ENCODE peak calls at places on chromosomes 3 and 15, in eight cellular contexts. S, X, K, V, F, Q, I and C are unnamed samples.

GRCh38 chr3:141456328-141456689 is 30.5 kb upstream of the RASA2 start:
- DNase-seq in V (peak; percentile 70), Q (no peak), S (peak; percentile 50), X (peak; percentile 74), I (peak; percentile 80), K (no peak), F (no peak), C (no peak)

GRCh38 chr3:68402519-68402918 is 529.8 kb downstream of the TAFA4 start:
- DNase-seq in S (no peak), Q (no peak), X (no peak), F (no peak), V (no peak), I (no peak), K (no peak), C (no peak)

GRCh38 chr15:96336045-96336642 is 5.6 kb downstream of the NR2F2 start:
- DNase-seq in S (no peak), Q (no peak), I (no peak), X (no peak), K (no peak), V (no peak), F (peak; percentile 14), C (no peak)

GRCh38 chr15:80159301-80159700 is 6.5 kb downstream of the FAH start:
- DNase-seq in S (no peak), X (no peak), Q (no peak), F (no peak), K (no peak), V (no peak), I (no peak), C (no peak)

GRCh38 chr3:158977497-158977896 is 175.6 kb downstream of the MFSD1 start:
- DNase-seq in X (no peak), K (no peak), Q (no peak), V (no peak), S (no peak), F (no peak), I (no peak), C (no peak)

GRCh38 chr15:48463366-48463880 is 132.2 kb downstream of the DUT start:
- DNase-seq in I (no peak), Q (no peak), F (no peak), V (no peak), S (no peak), K (no peak), X (no peak), C (no peak)

GRCh38 chr3:106103383-106103782 is 234.6 kb upstream of the CBLB start:
- DNase-seq in I (no peak), S (no peak), Q (no peak), X (no peak), F (no peak), V (no peak), K (no peak), C (no peak)

GRCh38 chr15:33753012-33753411 is 215.3 kb upstream of the CHRM5 start:
- DNase-seq in X (no peak), S (no peak), K (no peak), V (no peak), F (no peak), Q (no peak), I (no peak), C (no peak)

GRCh38 chr3:62604301-62604700 is 231.0 kb upstream of the FEZF2 start:
- DNase-seq in F (no peak), I (no peak), S (no peak), V (peak; percentile 84), X (peak; percentile 81), Q (no peak), K (no peak), C (no peak)

GRCh38 chr3:126743350-126743749 is 39.3 kb downstream of the CHCHD6 start:
- DNase-seq in K (no peak), Q (no peak), S (no peak), X (no peak), F (no peak), V (no peak), I (no peak), C (no peak)

GRCh38 chr3:20040476-20041196 is 390 bp downstream of the KAT2B start:
- DNase-seq in F (peak; percentile 94), X (no peak), S (peak; percentile 83), K (peak; percentile 73), I (peak; percentile 92), Q (no peak), V (peak; percentile 78), C (no peak)

GRCh38 chr3:20041197-20041780 is 1.0 kb downstream of the KAT2B start:
- DNase-seq in F (peak; percentile 77), K (peak; percentile 90), V (peak; percentile 73), S (peak; percentile 70), Q (peak; percentile 27), X (no peak), I (peak; percentile 95), C (no peak)

GRCh38 chr3:20042331-20042730 is 2.1 kb downstream of the KAT2B start:
- DNase-seq in F (no peak), K (no peak), Q (no peak), I (no peak), S (no peak), X (no peak), V (no peak), C (no peak)

GRCh38 chr3:20043825-20044224 is 3.6 kb downstream of the KAT2B start:
- DNase-seq in X (no peak), I (no peak), F (no peak), V (no peak), K (no peak), Q (no peak), S (no peak), C (no peak)

GRCh38 chr3:20043398-20043797 is 3.2 kb downstream of the KAT2B start:
- DNase-seq in V (peak; percentile 60), K (peak; percentile 78), S (peak; percentile 72), X (no peak), I (peak; percentile 91), Q (peak; percentile 24), F (no peak), C (no peak)
- H3K4me3 ChIP-seq in V (no peak overlapping the region), K (peak overlapping the region; percentile 53), S (no peak overlapping the region), X (no peak overlapping the region), I (peak overlapping the region; percentile 35), Q (peak overlapping the region; percentile 25), F (no peak overlapping the region), C (no peak overlapping the region)

GRCh38 chr15:89017370-89018066 is 70.7 kb upstream of the ABHD2 start:
- DNase-seq in F (peak; percentile 93), X (peak; percentile 98), K (peak; percentile 85), S (peak; percentile 86), V (peak; percentile 91), Q (no peak), I (peak; percentile 89), C (peak; percentile 54)
- H3K4me3 ChIP-seq in F (peak overlapping the region; percentile 31), X (peak overlapping the region; percentile 41), K (peak overlapping the region; percentile 54), S (peak overlapping the region; percentile 25), V (peak overlapping the region; percentile 22), Q (peak overlapping the region; percentile 34), I (peak overlapping the region; percentile 14), C (peak overlapping the region; percentile 24)

DNA sequence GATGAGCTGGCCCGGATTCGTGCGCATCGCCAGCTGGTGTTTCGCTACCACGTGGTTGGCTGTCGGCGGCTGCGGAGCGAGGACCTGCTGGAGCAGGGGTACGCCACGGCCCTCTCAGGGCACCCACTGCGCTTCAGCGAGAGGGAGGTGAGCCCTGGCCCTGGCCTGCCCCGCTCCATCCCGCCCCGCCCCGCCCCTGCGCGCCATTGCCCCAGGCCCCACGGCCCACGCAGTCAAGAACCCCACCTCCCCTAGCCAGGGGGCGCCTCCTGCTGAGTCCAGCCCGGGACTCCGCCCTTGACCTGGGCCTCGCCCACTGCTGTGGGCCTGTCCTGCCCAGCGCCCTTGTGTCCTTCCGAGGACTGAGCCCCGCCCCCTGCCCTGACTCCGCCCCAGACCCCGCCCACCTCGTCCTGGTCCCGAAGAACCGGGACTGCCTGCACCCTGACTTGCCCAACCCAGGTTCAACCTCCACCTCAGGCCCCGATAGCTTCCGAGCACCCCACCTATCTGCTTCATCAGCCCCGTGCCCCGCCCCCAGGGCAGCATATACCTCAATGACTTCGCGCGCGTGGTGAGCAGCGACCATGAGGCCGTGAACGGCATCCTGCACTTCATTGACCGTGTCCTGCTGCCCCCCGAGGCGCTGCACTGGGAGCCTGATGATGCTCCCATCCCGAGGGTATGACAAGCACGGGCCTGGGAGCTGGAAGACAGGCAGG is 14.8 kb downstream of the NT5DC2 start:
- DNase-seq in V (no peak), S (peak; percentile 55), I (no peak), K (peak; percentile 55), Q (no peak), X (no peak), F (no peak), C (no peak)
- H3K4me3 ChIP-seq in V (no peak overlapping the region), S (peak overlapping the region; percentile 32), I (no peak overlapping the region), K (peak overlapping the region; percentile 58), Q (peak overlapping the region; percentile 35), X (peak overlapping the region; percentile 31), F (no peak overlapping the region), C (no peak overlapping the region)

DNA sequence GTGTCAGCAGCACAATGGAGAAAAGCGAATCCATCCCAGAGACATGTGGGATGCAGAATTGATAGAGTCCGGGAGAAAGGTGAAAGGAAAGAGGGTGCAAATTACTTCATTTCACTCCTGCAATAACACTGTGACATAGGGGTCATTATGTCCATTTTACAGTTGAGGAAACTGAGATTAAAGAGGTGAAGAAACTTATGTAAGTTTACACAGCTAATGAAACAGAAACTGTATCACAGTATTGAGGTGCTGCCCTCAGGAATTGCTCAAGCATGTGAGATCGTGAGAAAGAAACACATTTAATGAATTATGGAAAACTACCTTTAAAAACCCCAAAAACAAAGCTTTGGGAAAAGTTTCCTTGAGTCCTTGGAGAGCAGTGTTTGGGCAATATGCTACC is 103.6 kb upstream of the PFN2 start:
- DNase-seq in K (no peak), I (no peak), F (no peak), V (no peak), X (no peak), S (no peak), Q (no peak), C (no peak)
- H3K4me3 ChIP-seq in K (no peak overlapping the region), I (no peak overlapping the region), F (no peak overlapping the region), V (no peak overlapping the region), X (no peak overlapping the region), S (no peak overlapping the region), Q (no peak overlapping the region), C (no peak overlapping the region)